ENCODE peak calls at places on chromosomes 13 and 19, in seven cellular contexts. Z, J, F, Y, D, N and B are unnamed samples.

GRCh38 chr13:22194106-22194810 is 523.4 kb downstream of the FGF9 start:
- DNase-seq in D (no peak), J (no peak), Y (no peak), Z (no peak), N (no peak), F (no peak), B (no peak)

GRCh38 chr13:28046981-28047380 is 53.4 kb downstream of the FLT3 start:
- DNase-seq in F (no peak), D (no peak), J (no peak), N (no peak), Y (no peak), Z (no peak), B (no peak)

GRCh38 chr13:50460366-50460765 is 383.1 kb downstream of the DLEU7 start:
- DNase-seq in Y (no peak), N (no peak), F (no peak), Z (no peak), D (no peak), J (no peak), B (no peak)

GRCh38 chr19:46745521-46746280 is at the start of gene FKRP:
- DNase-seq in N (peak), F (peak), J (peak), D (no peak), Z (no peak), Y (peak), B (no peak)

GRCh38 chr19:40530091-40530901 is 46.4 kb upstream of the SHKBP1 start:
- DNase-seq in Y (peak), N (peak), J (peak), F (peak), Z (no peak), D (no peak), B (no peak)

GRCh38 chr13:83815598-83815997 is 66.7 kb downstream of the SLITRK1 start:
- DNase-seq in Z (no peak), J (no peak), D (no peak), N (no peak), F (peak), Y (peak), B (no peak)

GRCh38 chr19:55677572-55678028 is 2.6 kb downstream of the EPN1 start:
- DNase-seq in D (no peak), Y (no peak), F (no peak), J (no peak), Z (no peak), N (peak), B (no peak)

GRCh38 chr19:29260477-29261317 is 47.7 kb upstream of the UQCRFS1 start:
- DNase-seq in N (peak), D (peak), Y (peak), F (peak), Z (no peak), J (peak), B (peak)

GRCh38 chr19:23283925-23284324 is 33.7 kb upstream of the ZNF724 start:
- DNase-seq in D (peak), Y (peak), F (peak), J (peak), Z (peak), N (peak), B (peak)

GRCh38 chr19:21877976-21878375 is 42.0 kb upstream of the ZNF43 start:
- DNase-seq in Y (no peak), J (no peak), D (no peak), F (no peak), Z (no peak), N (no peak), B (no peak)

GRCh38 chr19:48405010-48405659 is 11.7 kb downstream of the GRIN2D start:
- DNase-seq in Y (no peak), Z (no peak), N (no peak), D (no peak), J (no peak), F (no peak), B (no peak)

GRCh38 chr19:19271828-19272599 is 1.1 kb downstream of the TM6SF2 start:
- DNase-seq in N (no peak), Y (no peak), D (no peak), F (no peak), J (peak), Z (no peak), B (no peak)

GRCh38 chr13:28459911-28460310 is 35.0 kb downstream of the FLT1 start:
- DNase-seq in D (no peak), J (no peak), Y (no peak), Z (no peak), N (no peak), F (no peak), B (no peak)

GRCh38 chr13:24727731-24728601 is 36.0 kb upstream of the RNF17 start:
- DNase-seq in Y (peak), F (peak), J (peak), Z (peak), N (peak), D (peak), B (peak)

GRCh38 chr13:94128430-94128829 is 351.1 kb downstream of the DCT start:
- DNase-seq in Y (no peak), N (no peak), F (no peak), J (no peak), Z (no peak), D (no peak), B (no peak)

GRCh38 chr13:79241697-79242096 is 164.4 kb downstream of the RBM26 start:
- DNase-seq in Y (no peak), N (no peak), Z (no peak), D (no peak), J (no peak), F (no peak), B (no peak)

GRCh38 chr19:54024660-54025059 is 33.2 kb downstream of the CACNG6 start:
- DNase-seq in F (no peak), D (no peak), Y (no peak), N (no peak), Z (peak), J (no peak), B (no peak)

GRCh38 chr13:97627566-97627965 is 193.6 kb downstream of the RAP2A start:
- DNase-seq in Y (peak), J (no peak), N (no peak), D (no peak), F (peak), Z (peak), B (no peak)

GRCh38 chr13:49560270-49561063 is 24.9 kb downstream of the RCBTB1 start:
- DNase-seq in D (no peak), F (peak), Z (peak), J (no peak), N (no peak), Y (peak), B (no peak)

GRCh38 chr13:102729560-102730275 is 34.9 kb upstream of the METTL21C start:
- DNase-seq in F (no peak), Y (peak), N (no peak), J (no peak), D (no peak), Z (peak), B (no peak)

GRCh38 chr19:48271531-48272151 is 1.8 kb downstream of the ZNF114 start:
- DNase-seq in Z (peak), J (peak), F (peak), D (no peak), Y (peak), N (peak), B (no peak)

GRCh38 chr13:29953542-29953941 is 103.1 kb upstream of the UBL3 start:
- DNase-seq in Z (no peak), J (no peak), D (no peak), Y (no peak), F (no peak), N (no peak), B (no peak)

GRCh38 chr19:42440357-42441046 is 2.2 kb downstream of the CXCL17 start:
- DNase-seq in J (peak), D (peak), F (peak), N (peak), Y (peak), Z (peak), B (peak)

GRCh38 chr13:26449063-26449848 is 108.2 kb upstream of the WASF3 start:
- DNase-seq in J (no peak), D (no peak), N (no peak), Y (no peak), Z (peak), F (no peak), B (no peak)

GRCh38 chr13:110336108-110336507 is 29.0 kb downstream of the COL4A2 start:
- DNase-seq in F (no peak), Y (no peak), Z (no peak), N (no peak), D (no peak), J (no peak), B (no peak)

GRCh38 chr19:39970424-39970673 is 616 bp upstream of the PSMC4 start:
- DNase-seq in Y (no peak), J (no peak), N (no peak), Z (peak), D (no peak), F (no peak), B (no peak)

GRCh38 chr19:2454962-2455409 is 1.8 kb downstream of the LMNB2 start:
- DNase-seq in Z (no peak), D (no peak), J (no peak), N (no peak), F (no peak), Y (no peak), B (no peak)

GRCh38 chr19:2453431-2454025 is 3.2 kb downstream of the LMNB2 start:
- DNase-seq in D (no peak), Y (no peak), F (no peak), N (no peak), Z (no peak), J (no peak), B (no peak)

GRCh38 chr19:2455481-2456300 is 1.1 kb downstream of the LMNB2 start:
- DNase-seq in Y (no peak), F (peak), N (peak), Z (no peak), J (peak), D (peak), B (no peak)

GRCh38 chr19:2456301-2456570 is 523 bp downstream of the LMNB2 start:
- DNase-seq in J (no peak), Y (no peak), D (no peak), N (no peak), F (no peak), Z (no peak), B (no peak)

GRCh38 chr19:2454199-2454961 is 2.4 kb downstream of the LMNB2 start:
- DNase-seq in D (no peak), F (no peak), J (no peak), N (no peak), Z (no peak), Y (no peak), B (no peak)
- TF ChIP-seq EZH2phosphoT487 in D (no peak), F (no peak), J (no peak), N (no peak), Z (no peak), Y (no peak), B (no peak)

GRCh38 chr13:37598572-37598971 is at the start of gene POSTN:
- DNase-seq in Y (no peak), D (no peak), Z (no peak), N (no peak), F (no peak), J (no peak), B (no peak)
- TF ChIP-seq EZH2phosphoT487 in Y (no peak), D (no peak), Z (no peak), N (no peak), F (no peak), J (no peak), B (no peak)

DNA sequence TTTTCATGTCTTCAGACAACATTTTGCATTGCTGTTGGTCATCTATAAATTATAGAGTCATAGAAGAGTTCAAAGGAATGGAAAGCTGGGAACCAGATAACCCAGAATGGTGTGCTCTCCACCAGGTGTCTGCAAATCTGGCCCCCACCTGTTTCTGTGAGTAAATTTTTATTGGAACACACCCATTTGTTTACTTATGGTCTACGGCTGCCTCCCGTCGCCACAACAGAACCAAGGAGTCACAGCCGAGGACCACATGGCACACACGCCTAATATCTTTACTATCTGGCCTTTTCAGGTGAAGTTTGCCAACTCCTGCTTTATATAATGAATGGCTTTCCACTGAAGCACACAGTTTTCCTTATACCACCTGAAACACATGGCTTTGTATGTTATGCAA is 58.2 kb downstream of the EFNB2 start:
- DNase-seq in J (no peak), Y (no peak), Z (peak), D (no peak), F (no peak), N (no peak), B (no peak)
- TF ChIP-seq EZH2phosphoT487 in J (no peak), Y (no peak), Z (no peak), D (no peak), F (no peak), N (no peak), B (no peak)

GRCh38 chr19:7242601-7243258 is 51.5 kb downstream of the INSR start:
- DNase-seq in Y (no peak), J (peak), Z (peak), N (peak), D (peak), F (no peak), B (no peak)
- TF ChIP-seq EZH2phosphoT487 in Y (no peak), J (no peak), Z (no peak), N (no peak), D (no peak), F (no peak), B (no peak)

GRCh38 chr13:73440296-73440895 is 381.6 kb downstream of the KLF5 start:
- DNase-seq in Z (no peak), F (peak), N (peak), D (no peak), Y (peak), J (no peak), B (peak)
- TF ChIP-seq EZH2phosphoT487 in Z (no peak), F (no peak), N (no peak), D (no peak), Y (no peak), J (no peak), B (no peak)

GRCh38 chr13:40673061-40673397 is 6.6 kb upstream of the FOXO1 start:
- DNase-seq in N (no peak), J (no peak), Y (no peak), F (no peak), D (no peak), Z (peak), B (no peak)

GRCh38 chr13:40676007-40676406 is 9.6 kb upstream of the FOXO1 start:
- DNase-seq in N (no peak), F (no peak), J (no peak), Z (no peak), D (no peak), Y (no peak), B (no peak)

GRCh38 chr13:40670307-40670706 is 3.9 kb upstream of the FOXO1 start:
- DNase-seq in J (no peak), Z (no peak), N (no peak), D (no peak), Y (no peak), F (no peak), B (no peak)

GRCh38 chr13:40672310-40673060 is 6.0 kb upstream of the FOXO1 start:
- DNase-seq in F (no peak), Z (peak), J (peak), N (no peak), D (no peak), Y (peak), B (peak)

GRCh38 chr13:40673414-40673813 is 7.0 kb upstream of the FOXO1 start:
- DNase-seq in N (no peak), Y (no peak), J (no peak), Z (no peak), F (no peak), D (no peak), B (no peak)
- TF ChIP-seq EZH2phosphoT487 in N (no peak), Y (no peak), J (no peak), Z (no peak), F (no peak), D (no peak), B (no peak)

GRCh38 chr19:33780746-33781145 is 15.9 kb upstream of the KCTD15 start:
- DNase-seq in Z (no peak), N (no peak), F (no peak), J (no peak), D (no peak), Y (no peak), B (no peak)
- TF ChIP-seq EZH2phosphoT487 in Z (no peak), N (no peak), F (no peak), J (no peak), D (no peak), Y (no peak), B (no peak)